ENCODE peak calls at places on chromosomes 16 and 17, in six cellular contexts. Z is A549, U is GM12878, N is K562, D is endothelial cell of umbilical vein, F is HepG2. I is an unnamed sample.

GRCh38 chr17:49602783-49603182 is 27.1 kb downstream of the NXPH3 start:
- DNase-seq in Z (no peak), U (no peak), N (no peak), D (no peak), F (no peak), I (no peak)

GRCh38 chr17:32621612-32622312 is 135.0 kb downstream of the CDK5R1 start:
- DNase-seq in Z (no peak), U (no peak), N (peak), D (peak), F (no peak), I (peak)

GRCh38 chr17:3695723-3696411 is at the start of gene P2RX5:
- DNase-seq in Z (no peak), U (no peak), N (peak), D (peak), F (no peak), I (peak)

GRCh38 chr17:35605753-35606152 is 18.6 kb downstream of the AP2B1 start:
- DNase-seq in Z (no peak), U (no peak), N (no peak), D (no peak), F (no peak), I (no peak)

GRCh38 chr17:31527606-31528005 is 136.1 kb downstream of the RAB11FIP4 start:
- DNase-seq in Z (no peak), U (no peak), N (no peak), D (peak), F (no peak), I (no peak)

GRCh38 chr17:70563301-70563820 is 394.0 kb downstream of the KCNJ2 start:
- DNase-seq in Z (no peak), U (no peak), N (no peak), D (peak), F (no peak), I (no peak)

GRCh38 chr17:80770881-80771611 is 220.6 kb upstream of the CHMP6 start:
- DNase-seq in Z (no peak), U (no peak), N (no peak), D (no peak), F (no peak), I (no peak)

GRCh38 chr16:57446530-57447141 is 549 bp downstream of the CIAPIN1 start:
- DNase-seq in Z (peak), U (no peak), N (peak), D (peak), F (no peak), I (peak)

GRCh38 chr17:48344241-48344640 is 85.8 kb downstream of the SKAP1 start:
- DNase-seq in Z (no peak), U (no peak), N (no peak), D (no peak), F (no peak), I (no peak)

GRCh38 chr16:88906020-88906419 is 39.6 kb upstream of the PABPN1L start:
- DNase-seq in Z (no peak), U (no peak), N (no peak), D (no peak), F (no peak), I (no peak)

GRCh38 chr16:9406039-9406438 is 314.6 kb downstream of the HAPSTR1 start:
- DNase-seq in Z (no peak), U (no peak), N (no peak), D (no peak), F (no peak), I (no peak)

GRCh38 chr16:9407206-9407758 is 315.8 kb downstream of the HAPSTR1 start:
- DNase-seq in Z (no peak), U (no peak), N (no peak), D (no peak), F (no peak), I (no peak)

GRCh38 chr16:9401173-9401572 is 309.7 kb downstream of the HAPSTR1 start:
- DNase-seq in Z (no peak), U (no peak), N (no peak), D (no peak), F (no peak), I (no peak)

GRCh38 chr16:9404811-9405210 is 313.4 kb downstream of the HAPSTR1 start:
- DNase-seq in Z (no peak), U (no peak), N (no peak), D (no peak), F (no peak), I (no peak)

DNA sequence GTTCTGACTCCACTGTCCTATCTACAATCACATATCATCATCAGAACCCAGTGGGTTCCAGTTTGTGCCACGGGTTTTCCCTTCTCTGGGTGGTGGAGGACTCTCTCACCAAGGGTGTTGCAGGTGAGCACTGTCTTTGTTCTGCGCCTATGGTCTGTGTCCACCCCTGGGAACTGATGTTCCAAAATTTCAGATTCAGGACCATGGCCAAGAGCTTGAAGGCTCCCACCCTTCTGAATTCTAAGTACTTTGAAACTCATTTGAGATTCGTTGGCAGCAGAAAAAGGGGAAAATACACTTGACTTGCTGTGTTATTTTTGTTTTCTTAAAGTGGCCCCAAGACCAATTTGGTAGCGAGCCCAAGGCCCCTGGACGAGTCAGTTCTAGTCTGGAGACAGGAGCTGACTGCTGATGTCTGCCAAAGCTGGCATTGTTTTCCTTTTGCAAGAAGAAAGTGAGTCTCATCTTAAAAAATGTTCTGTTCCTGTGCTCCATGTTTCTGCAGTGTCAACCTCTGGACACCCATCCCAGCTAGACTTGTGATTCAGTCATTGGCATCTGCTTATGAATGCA is 310.9 kb downstream of the HAPSTR1 start:
- DNase-seq in Z (no peak), U (no peak), N (no peak), D (no peak), F (no peak), I (no peak)
- TF ChIP-seq POLR2A in Z (no peak), U (no peak), N (no peak), D (no peak), F (no peak), I (no peak)

GRCh38 chr17:27960183-27960589 is 67.0 kb upstream of the LYRM9 start:
- DNase-seq in Z (no peak), U (no peak), N (no peak), D (no peak), F (no peak), I (no peak)
- TF ChIP-seq MYC in Z (no peak), U (no peak), N (no peak), D (no peak), F (no peak), I (no peak)

GRCh38 chr17:45172541-45173286 is 11.0 kb downstream of the HEXIM2 start:
- DNase-seq in Z (peak), U (no peak), N (no peak), D (no peak), F (peak), I (peak)
- H3K4me3 ChIP-seq in Z (peak), U (peak), N (no peak), D (no peak), F (peak), I (no peak)

GRCh38 chr16:4766875-4767628 is at the start of gene ZNF500:
- DNase-seq in Z (peak), U (peak), N (peak), D (peak), F (peak), I (peak)
- TF ChIP-seq POLR2A in Z (peak), U (peak), N (peak), D (peak), F (peak), I (peak)

DNA sequence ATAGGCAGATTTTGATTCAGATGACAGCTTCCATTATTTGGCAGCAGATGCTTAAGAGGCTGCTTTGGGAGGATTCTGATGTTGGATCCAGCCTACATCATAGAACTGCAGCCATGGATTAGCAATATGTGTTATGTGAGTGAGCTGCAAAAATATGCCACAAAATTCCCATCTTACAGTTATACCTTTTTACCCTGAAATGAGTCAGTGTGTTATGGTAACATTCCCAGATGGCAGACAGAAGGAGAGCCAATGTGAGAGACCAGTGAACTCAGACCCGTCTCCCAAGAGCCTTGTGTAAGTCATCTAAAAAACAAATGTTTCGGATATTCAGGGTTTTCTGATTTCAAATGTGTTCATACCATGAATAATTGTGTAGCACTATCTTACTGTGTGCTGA is 206.1 kb downstream of the CDH13 start:
- DNase-seq in Z (no peak), U (no peak), N (no peak), D (no peak), F (no peak), I (no peak)
- TF ChIP-seq MYC in Z (no peak), U (no peak), N (no peak), D (no peak), F (no peak), I (no peak)

GRCh38 chr16:66270333-66270927 is 96.1 kb upstream of the CDH5 start:
- DNase-seq in Z (peak), U (no peak), N (peak), D (peak), F (peak), I (peak)

GRCh38 chr16:66267287-66268137 is 99.0 kb upstream of the CDH5 start:
- DNase-seq in Z (no peak), U (no peak), N (no peak), D (no peak), F (no peak), I (no peak)

GRCh38 chr16:66271074-66272060 is 95.1 kb upstream of the CDH5 start:
- DNase-seq in Z (no peak), U (no peak), N (no peak), D (no peak), F (no peak), I (no peak)

GRCh38 chr16:66272461-66272860 is 94.0 kb upstream of the CDH5 start:
- DNase-seq in Z (no peak), U (no peak), N (no peak), D (no peak), F (no peak), I (no peak)

GRCh38 chr16:66269631-66270332 is 96.7 kb upstream of the CDH5 start:
- DNase-seq in Z (no peak), U (no peak), N (no peak), D (no peak), F (no peak), I (no peak)
- H3K4me3 ChIP-seq in Z (peak), U (no peak), N (no peak), D (peak), F (no peak), I (no peak)

GRCh38 chr16:59146140-59146539 is 412.0 kb upstream of the GOT2 start:
- DNase-seq in Z (no peak), U (no peak), N (no peak), D (no peak), F (no peak), I (no peak)
- TF ChIP-seq POLR2A in Z (no peak), U (no peak), N (no peak), D (no peak), F (no peak), I (no peak)

DNA sequence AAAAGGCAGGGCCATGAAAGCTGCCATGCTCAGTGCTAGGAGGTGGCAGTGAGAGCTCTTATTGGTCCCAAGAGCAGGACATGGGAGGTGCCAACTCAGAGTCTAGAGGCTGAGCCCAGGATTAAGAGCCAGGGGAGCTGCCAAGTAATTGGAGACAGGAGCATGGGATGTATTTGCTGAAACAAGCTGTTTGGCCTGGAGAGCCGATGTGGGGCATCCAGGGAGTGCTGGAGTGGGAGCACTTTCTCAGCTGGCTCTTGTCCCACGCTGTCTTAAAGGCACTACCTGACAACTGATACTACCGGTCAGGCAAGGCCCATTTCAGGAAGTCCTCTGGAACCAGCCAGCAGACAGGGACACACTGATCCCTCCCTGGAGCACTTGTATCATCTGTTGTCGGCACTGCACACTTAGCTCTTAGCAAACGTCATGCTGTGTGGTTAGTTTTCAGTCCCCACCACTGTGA is 19.3 kb downstream of the ANKFN1 start:
- DNase-seq in Z (no peak), U (no peak), N (no peak), D (no peak), F (no peak), I (no peak)
- TF ChIP-seq MYC in Z (no peak), U (no peak), N (no peak), D (no peak), F (no peak), I (no peak)

I was measured in NB4.